ENCODE peak calls at places on chromosomes 5 and 9, in eight cellular contexts. I, C, H, Y, F, A, O and X are unnamed samples.
A peak's percentile ranks its signal among the peaks of the same experiment; 100 is the strongest.

GRCh38 chr9:88628114-88628513 is 93.1 kb downstream of the NXNL2 start:
- DNase-seq in I (no peak), C (no peak), H (peak; percentile 88), Y (no peak), F (no peak), A (no peak), O (no peak), X (no peak)

GRCh38 chr9:35609001-35609819 is 4.1 kb downstream of the TESK1 start:
- DNase-seq in I (no peak), C (no peak), H (no peak), Y (peak; percentile 87), F (no peak), A (no peak), O (no peak), X (peak; percentile 35)

GRCh38 chr5:24823625-24824024 is 178.8 kb upstream of the CDH10 start:
- DNase-seq in I (no peak), C (no peak), H (no peak), Y (no peak), F (no peak), A (no peak), O (no peak), X (peak; percentile 1)

GRCh38 chr5:123835421-123835820 is 323.4 kb downstream of the CSNK1G3 start:
- DNase-seq in I (no peak), C (no peak), H (no peak), Y (no peak), F (no peak), A (no peak), O (no peak), X (no peak)

GRCh38 chr5:17317499-17317898 is 100.1 kb downstream of the BASP1 start:
- DNase-seq in I (no peak), C (no peak), H (peak; percentile 21), Y (no peak), F (no peak), A (no peak), O (no peak), X (no peak)

GRCh38 chr5:135980650-135981049 is 25.9 kb upstream of the LECT2 start:
- DNase-seq in I (no peak), C (no peak), H (peak; percentile 47), Y (no peak), F (no peak), A (no peak), O (no peak), X (no peak)

GRCh38 chr9:35954942-35955546 is 2.9 kb downstream of the OR2S2 start:
- DNase-seq in I (peak; percentile 12), C (peak; percentile 62), H (peak; percentile 83), Y (no peak), F (no peak), A (peak; percentile 87), O (peak; percentile 44), X (peak; percentile 58)

GRCh38 chr5:68711311-68712200 is 382.3 kb upstream of the SLC30A5 start:
- DNase-seq in I (no peak), C (peak; percentile 11), H (no peak), Y (no peak), F (no peak), A (no peak), O (no peak), X (peak; percentile 7)

GRCh38 chr9:19186240-19186639 is 44.3 kb upstream of the DENND4C start:
- DNase-seq in I (no peak), C (no peak), H (peak; percentile 65), Y (no peak), F (no peak), A (no peak), O (no peak), X (no peak)

GRCh38 chr5:174725991-174726601 is 1.7 kb downstream of the MSX2 start:
- DNase-seq in I (no peak), C (no peak), H (no peak), Y (no peak), F (no peak), A (no peak), O (no peak), X (no peak)

GRCh38 chr5:174724484-174725260 is at the start of gene MSX2:
- DNase-seq in I (peak; percentile 3), C (no peak), H (peak; percentile 97), Y (peak; percentile 93), F (peak; percentile 88), A (peak; percentile 95), O (peak; percentile 81), X (peak; percentile 91)

GRCh38 chr5:174726916-174727793 is 2.8 kb downstream of the MSX2 start:
- DNase-seq in I (no peak), C (no peak), H (no peak), Y (no peak), F (no peak), A (peak; percentile 41), O (no peak), X (no peak)

GRCh38 chr5:174723979-174724483 is 351 bp upstream of the MSX2 start:
- DNase-seq in I (no peak), C (no peak), H (peak; percentile 45), Y (no peak), F (no peak), A (peak; percentile 40), O (no peak), X (peak; percentile 14)

DNA sequence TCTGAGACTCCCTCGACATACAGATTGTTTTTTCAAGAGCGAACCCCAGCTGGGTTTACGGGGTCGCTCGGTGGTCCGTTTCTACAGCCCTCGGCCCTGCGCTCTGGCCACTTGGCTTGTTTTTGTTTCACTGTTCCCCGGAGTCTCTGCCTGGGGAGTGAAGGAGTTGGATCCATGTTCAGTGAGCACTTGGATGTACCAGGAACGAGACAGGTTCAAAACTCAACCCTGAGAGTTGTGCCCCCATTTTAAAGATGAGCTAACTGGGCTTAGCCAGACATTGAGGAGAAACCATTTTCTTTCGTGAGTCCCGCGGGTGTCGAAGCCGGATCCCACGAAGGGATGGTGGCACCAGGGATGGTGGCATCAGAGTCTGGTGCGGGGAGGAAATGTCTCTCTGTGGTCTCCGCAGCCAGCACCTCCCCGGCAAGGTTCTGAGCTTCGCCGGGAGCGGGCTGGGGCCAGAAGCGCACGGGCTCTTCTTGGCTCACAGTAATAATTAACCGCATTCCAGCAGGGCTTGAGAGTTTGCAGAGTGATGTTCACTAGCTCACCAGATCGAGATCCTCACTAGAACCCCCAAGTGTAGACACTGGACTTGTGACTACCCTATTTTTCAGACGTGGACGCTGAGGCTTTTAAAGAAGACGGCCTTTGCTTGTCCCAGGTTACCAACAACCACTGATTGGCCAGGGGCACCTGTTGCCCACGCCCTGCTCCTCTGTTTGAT is 1.0 kb downstream of the MSX2 start:
- DNase-seq in I (no peak), C (no peak), H (no peak), Y (no peak), F (no peak), A (no peak), O (no peak), X (no peak)
- H3K4me3 ChIP-seq in I (no peak overlapping the region), C (no peak overlapping the region), H (peak overlapping the region; percentile 73), Y (peak overlapping the region; percentile 87), F (peak overlapping the region; percentile 61), A (peak overlapping the region; percentile 81), O (peak overlapping the region; percentile 81), X (peak overlapping the region; percentile 89)

GRCh38 chr5:134508521-134509195 is 16.8 kb upstream of the JADE2 start:
- DNase-seq in I (no peak), C (no peak), H (no peak), Y (no peak), F (no peak), A (no peak), O (no peak), X (no peak)

GRCh38 chr5:134510970-134511795 is 14.3 kb upstream of the JADE2 start:
- DNase-seq in I (no peak), C (no peak), H (peak; percentile 47), Y (no peak), F (no peak), A (peak; percentile 90), O (no peak), X (no peak)

GRCh38 chr5:134512661-134512999 is 12.8 kb upstream of the JADE2 start:
- DNase-seq in I (no peak), C (no peak), H (no peak), Y (peak; percentile 58), F (no peak), A (peak; percentile 57), O (no peak), X (no peak)

GRCh38 chr5:134509308-134510040 is 16.0 kb upstream of the JADE2 start:
- DNase-seq in I (no peak), C (no peak), H (peak; percentile 49), Y (peak; percentile 77), F (no peak), A (no peak), O (peak; percentile 94), X (peak; percentile 29)

GRCh38 chr5:134511796-134512660 is 13.4 kb upstream of the JADE2 start:
- DNase-seq in I (no peak), C (no peak), H (peak; percentile 71), Y (peak; percentile 94), F (peak; percentile 72), A (peak; percentile 87), O (peak; percentile 95), X (no peak)
- H3K27ac ChIP-seq in I (no peak overlapping the region), C (no peak overlapping the region), H (no peak overlapping the region), Y (peak overlapping the region; percentile 76), F (peak overlapping the region; percentile 56), A (peak overlapping the region; percentile 96), O (peak overlapping the region; percentile 88), X (no peak overlapping the region)

DNA sequence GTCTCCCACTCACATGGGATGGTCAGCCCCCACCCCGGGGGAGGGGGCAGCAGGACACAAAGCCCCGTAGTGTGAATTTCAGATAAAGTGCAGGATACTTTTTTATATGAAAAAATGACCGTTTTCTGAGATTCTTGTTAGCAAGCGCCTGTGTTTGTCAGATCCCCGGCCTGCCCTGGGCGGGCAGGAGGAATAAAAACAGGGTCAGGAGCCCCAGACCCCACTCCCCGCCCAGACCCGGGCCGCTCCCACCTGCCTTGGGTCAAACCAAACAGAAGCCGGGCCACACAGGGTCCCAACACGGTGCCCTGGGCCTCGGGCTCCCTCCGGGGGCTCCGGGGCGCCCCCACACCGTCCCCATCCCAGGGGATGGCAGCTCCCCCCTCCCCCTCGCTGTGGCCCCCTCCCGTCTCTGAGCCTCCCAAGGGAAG is 13.5 kb upstream of the NRARP start:
- DNase-seq in I (no peak), C (no peak), H (no peak), Y (peak; percentile 42), F (no peak), A (no peak), O (no peak), X (no peak)
- H3K4me1 ChIP-seq in I (peaks cover 5% of the 10 kb centered on the region), C (no peaks in the 10 kb centered on the region), H (no peaks in the 10 kb centered on the region), Y (peaks cover 9% of the 10 kb centered on the region), F (peaks cover 31% of the 10 kb centered on the region), A (peaks cover 19% of the 10 kb centered on the region), O (no peaks in the 10 kb centered on the region), X (no peaks in the 10 kb centered on the region)

GRCh38 chr5:177494356-177495195 is 2.8 kb downstream of the PDLIM7 start:
- DNase-seq in I (no peak), C (no peak), H (peak; percentile 94), Y (peak; percentile 83), F (peak; percentile 75), A (peak; percentile 78), O (peak; percentile 52), X (peak; percentile 90)
- H3K4me3 ChIP-seq in I (no peak overlapping the region), C (no peak overlapping the region), H (peak overlapping the region; percentile 86), Y (peak overlapping the region; percentile 85), F (peak overlapping the region; percentile 71), A (peak overlapping the region; percentile 83), O (no peak overlapping the region), X (peak overlapping the region; percentile 76)

GRCh38 chr5:14216902-14217301 is 73.8 kb downstream of the TRIO start:
- DNase-seq in I (no peak), C (no peak), H (no peak), Y (no peak), F (peak; percentile 82), A (peak; percentile 81), O (no peak), X (no peak)
- H3K27ac ChIP-seq in I (no peak overlapping the region), C (no peak overlapping the region), H (peak overlapping the region; percentile 11), Y (peak overlapping the region; percentile 73), F (peak overlapping the region; percentile 80), A (peak overlapping the region; percentile 70), O (no peak overlapping the region), X (no peak overlapping the region)